ENCODE peak calls at places on chromosome 6, in nine cellular contexts. N, B, E, Z, G, D, F, M and U are unnamed samples.
A peak's percentile ranks its signal among the peaks of the same experiment; 100 is the strongest.

GRCh38 chr6:166938150-166938549 is 18.2 kb downstream of the RNASET2 start:
- DNase-seq in D (no peak), B (no peak), F (no peak), E (no peak), G (no peak), Z (no peak), N (no peak), M (no peak), U (no peak)

GRCh38 chr6:148649454-148649963 is 97.3 kb upstream of the UST start:
- DNase-seq in G (no peak), M (no peak), N (no peak), Z (no peak), F (no peak), E (no peak), B (no peak), D (no peak), U (no peak)

GRCh38 chr6:135832186-135832585 is 19.3 kb upstream of the PDE7B start:
- DNase-seq in M (no peak), Z (peak; percentile 14), E (no peak), G (no peak), N (no peak), F (no peak), B (no peak), D (no peak), U (no peak)

GRCh38 chr6:133756046-133756445 is 132.9 kb upstream of the TCF21 start:
- DNase-seq in M (peak; percentile 61), F (no peak), B (no peak), N (no peak), D (no peak), E (no peak), G (no peak), Z (no peak), U (no peak)

GRCh38 chr6:163435013-163435412 is 20.5 kb downstream of the QKI start:
- DNase-seq in G (no peak), F (no peak), B (no peak), N (no peak), Z (no peak), E (no peak), D (no peak), M (no peak), U (no peak)

GRCh38 chr6:7204726-7205125 is 97.0 kb downstream of the RREB1 start:
- DNase-seq in Z (no peak), M (peak; percentile 20), B (no peak), G (no peak), D (no peak), N (no peak), F (no peak), E (no peak), U (peak; percentile 16)

GRCh38 chr6:125058562-125058961 is 95.0 kb upstream of the TPD52L1 start:
- DNase-seq in M (no peak), F (no peak), Z (no peak), B (no peak), E (no peak), D (no peak), N (no peak), G (no peak), U (no peak)

GRCh38 chr6:148935705-148936306 is 189.0 kb downstream of the UST start:
- DNase-seq in G (no peak), D (no peak), N (no peak), B (no peak), M (peak; percentile 71), F (no peak), E (no peak), Z (peak; percentile 37), U (peak; percentile 44)

GRCh38 chr6:44119704-44120262 is 7.5 kb downstream of the MRPL14 start:
- DNase-seq in M (no peak), D (no peak), F (no peak), G (no peak), E (no peak), B (no peak), Z (no peak), N (no peak), U (no peak)

GRCh38 chr6:15372932-15373331 is 127.1 kb downstream of the JARID2 start:
- DNase-seq in D (no peak), Z (no peak), E (no peak), F (no peak), G (no peak), N (no peak), B (no peak), M (no peak), U (no peak)

GRCh38 chr6:15368873-15369272 is 123.0 kb downstream of the JARID2 start:
- DNase-seq in E (no peak), N (no peak), G (no peak), F (no peak), Z (no peak), D (no peak), M (no peak), B (no peak), U (no peak)

GRCh38 chr6:15371151-15371550 is 125.3 kb downstream of the JARID2 start:
- DNase-seq in F (no peak), B (no peak), N (no peak), E (no peak), D (no peak), Z (no peak), G (no peak), M (no peak), U (no peak)

GRCh38 chr6:15369838-15370237 is 124.0 kb downstream of the JARID2 start:
- DNase-seq in E (no peak), G (no peak), D (no peak), Z (no peak), F (no peak), N (no peak), M (no peak), B (no peak), U (peak; percentile 19)

DNA sequence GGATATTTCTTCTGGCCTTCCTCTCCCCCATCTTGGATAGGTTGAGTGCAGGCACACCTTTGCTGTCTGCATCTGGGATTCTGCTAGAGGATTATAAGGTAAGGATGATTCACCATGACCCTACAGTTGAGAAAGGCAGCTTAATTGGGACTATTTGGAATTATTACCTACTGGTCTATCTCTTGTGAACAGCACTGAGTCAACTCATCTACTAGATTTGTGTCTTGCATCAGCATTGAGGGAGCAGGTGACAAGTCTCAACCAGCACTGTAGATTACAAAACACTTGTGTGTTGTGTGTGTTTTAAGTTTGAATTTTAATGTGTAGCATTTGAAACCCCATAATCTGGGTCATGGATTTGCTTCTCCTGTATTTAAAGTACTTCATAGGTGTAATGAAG is 124.9 kb downstream of the JARID2 start:
- DNase-seq in N (no peak), F (no peak), E (no peak), D (no peak), B (no peak), M (no peak), G (no peak), Z (no peak), U (no peak)
- H3K4me1 ChIP-seq in N (peaks cover 14% of the 10 kb centered on the region), F (peaks cover 22% of the 10 kb centered on the region), E (no peaks in the 10 kb centered on the region), D (peaks cover 27% of the 10 kb centered on the region), B (peaks cover 13% of the 10 kb centered on the region), M (peaks cover 9% of the 10 kb centered on the region), G (peaks cover 8% of the 10 kb centered on the region), Z (peaks cover 32% of the 10 kb centered on the region), U (peaks cover 14% of the 10 kb centered on the region)

GRCh38 chr6:98840385-98840784 is 6.0 kb downstream of the POU3F2 start:
- DNase-seq in M (no peak), F (no peak), D (no peak), G (no peak), B (no peak), Z (no peak), E (no peak), N (no peak), U (no peak)
- H3K4me1 ChIP-seq in M (peaks cover 2% of the 10 kb centered on the region), F (peaks cover 19% of the 10 kb centered on the region), D (peaks cover 5% of the 10 kb centered on the region), G (peaks cover 7% of the 10 kb centered on the region), B (peaks cover 15% of the 10 kb centered on the region), Z (peaks cover 18% of the 10 kb centered on the region), E (peaks cover 12% of the 10 kb centered on the region), N (peaks cover 3% of the 10 kb centered on the region), U (peaks cover under 1% of the 10 kb centered on the region)

DNA sequence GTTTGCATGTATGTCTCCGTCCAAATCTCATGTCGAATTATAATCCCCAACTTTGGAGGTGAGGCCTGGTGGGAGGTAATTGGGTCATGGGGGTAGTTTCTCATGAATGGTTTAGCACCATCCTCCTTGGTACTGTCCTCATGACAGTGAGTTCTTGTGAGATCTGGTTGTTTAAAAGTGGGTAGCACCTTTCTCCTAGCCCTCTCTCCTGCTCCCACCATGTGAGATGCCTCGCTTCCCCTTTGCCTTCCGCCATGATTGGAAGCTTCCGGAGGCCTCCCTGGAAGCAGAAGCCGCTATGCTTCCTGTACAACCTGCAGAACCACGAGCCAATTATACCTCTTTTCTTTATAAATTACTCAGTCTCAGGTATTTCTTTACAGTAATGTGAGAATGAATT is 123.1 kb downstream of the FYN start:
- DNase-seq in B (no peak), G (no peak), E (no peak), F (no peak), D (no peak), N (no peak), M (no peak), Z (no peak), U (no peak)
- H3K4me1 ChIP-seq in B (peaks cover 20% of the 10 kb centered on the region), G (peaks cover 3% of the 10 kb centered on the region), E (no peaks in the 10 kb centered on the region), F (peaks cover 97% of the 10 kb centered on the region), D (no peaks in the 10 kb centered on the region), N (no peaks in the 10 kb centered on the region), M (peaks cover under 1% of the 10 kb centered on the region), Z (no peaks in the 10 kb centered on the region), U (peaks cover 13% of the 10 kb centered on the region)

GRCh38 chr6:12582421-12583110 is 134.0 kb upstream of the PHACTR1 start:
- DNase-seq in M (no peak), G (no peak), F (no peak), N (no peak), D (no peak), B (no peak), E (no peak), Z (no peak), U (no peak)
- H3K4me1 ChIP-seq in M (peaks cover 2% of the 10 kb centered on the region), G (no peaks in the 10 kb centered on the region), F (no peaks in the 10 kb centered on the region), N (peaks cover 17% of the 10 kb centered on the region), D (no peaks in the 10 kb centered on the region), B (peaks cover 1% of the 10 kb centered on the region), E (no peaks in the 10 kb centered on the region), Z (no peaks in the 10 kb centered on the region), U (peaks cover 7% of the 10 kb centered on the region)

DNA sequence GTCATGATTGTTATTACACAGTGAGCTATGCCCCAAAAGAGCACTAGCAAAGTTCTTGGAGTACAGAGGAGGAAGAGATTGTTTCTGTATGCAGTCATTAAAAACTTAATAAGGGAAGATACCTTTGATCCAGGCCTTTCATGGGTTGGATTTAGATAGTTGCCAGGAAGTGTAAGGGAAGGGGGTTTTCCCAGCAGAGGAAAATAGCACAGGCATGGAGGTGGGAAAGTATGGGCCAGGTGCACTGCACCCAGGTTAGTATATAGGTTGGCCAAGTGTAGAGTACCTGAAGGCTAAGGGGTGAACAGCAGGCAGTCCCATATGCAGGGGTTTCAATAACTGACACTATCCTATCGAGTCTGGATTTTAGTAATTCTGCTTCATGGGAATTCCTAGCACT is 101.4 kb downstream of the SOBP start:
- DNase-seq in N (no peak), B (no peak), F (no peak), M (no peak), E (no peak), G (no peak), Z (no peak), D (no peak), U (no peak)
- H3K4me1 ChIP-seq in N (no peaks in the 10 kb centered on the region), B (peaks cover 7% of the 10 kb centered on the region), F (no peaks in the 10 kb centered on the region), M (no peaks in the 10 kb centered on the region), E (no peaks in the 10 kb centered on the region), G (peaks cover 6% of the 10 kb centered on the region), Z (no peaks in the 10 kb centered on the region), D (no peaks in the 10 kb centered on the region), U (peaks cover 42% of the 10 kb centered on the region)

GRCh38 chr6:142833798-142834197 is 111.2 kb downstream of the HIVEP2 start:
- DNase-seq in N (no peak), E (no peak), M (no peak), F (no peak), Z (no peak), D (no peak), G (no peak), B (no peak), U (no peak)
- H3K4me1 ChIP-seq in N (peaks cover 35% of the 10 kb centered on the region), E (no peaks in the 10 kb centered on the region), M (peaks cover 5% of the 10 kb centered on the region), F (peaks cover 29% of the 10 kb centered on the region), Z (peaks cover 3% of the 10 kb centered on the region), D (peaks cover 6% of the 10 kb centered on the region), G (no peaks in the 10 kb centered on the region), B (peaks cover 4% of the 10 kb centered on the region), U (peaks cover 38% of the 10 kb centered on the region)